ENCODE peak calls at places on chromosomes 4 and X, in ten cellular contexts. O is tibial artery; M is GM12892; Y is GM04504; P is GOT3; N is RKO; K is omental fat pad; X is retina; J is activated CD4-positive, CD25-positive, alpha-beta regulatory T cell treated with anti-CD3 and anti-CD28 coated beads, Interleukin-2, amount 50 U/mL, for 72 hours; I is nephron progenitor cell. Z is an unnamed sample.

GRCh38 chr4:75547647-75548387 is 8.0 kb upstream of the ODAPH start:
- DNase-seq in M (no peak), J (no peak), K (peak), Y (no peak), N (no peak), X (no peak), I (no peak), P (no peak), O (peak), Z (peak)

GRCh38 chr4:184329235-184330007 is 111.7 kb upstream of the ENPP6 start:
- DNase-seq in M (no peak), N (no peak), K (no peak), X (no peak), Y (no peak), I (no peak), P (no peak), O (no peak), J (no peak), Z (no peak)

GRCh38 chrX:18883961-18884765 is 99.8 kb downstream of the PHKA2 start:
- DNase-seq in O (no peak), K (no peak), I (no peak), X (no peak), J (no peak), Y (no peak), M (no peak), N (no peak), P (no peak), Z (no peak)

GRCh38 chrX:96685205-96686099 is 810 bp downstream of the DIAPH2 start:
- DNase-seq in P (no peak), J (peak), M (peak), O (peak), X (peak), Y (no peak), K (peak), N (peak), I (peak), Z (peak)

GRCh38 chrX:21749924-21750323 is 8.0 kb downstream of the SMPX start:
- DNase-seq in N (no peak), X (no peak), P (no peak), J (no peak), Y (no peak), I (no peak), O (no peak), K (no peak), M (no peak), Z (no peak)

GRCh38 chr4:184417802-184418511 is 56.4 kb downstream of the IRF2 start:
- DNase-seq in M (no peak), O (no peak), Y (peak), P (no peak), K (no peak), X (no peak), I (no peak), N (peak), J (no peak), Z (no peak)

GRCh38 chr4:152805818-152806217 is 26.1 kb downstream of the ARFIP1 start:
- DNase-seq in M (no peak), P (no peak), Y (no peak), N (no peak), X (no peak), I (no peak), J (no peak), O (no peak), K (no peak), Z (no peak)

GRCh38 chr4:106993846-106994245 is 42.3 kb downstream of the DKK2 start:
- DNase-seq in Y (no peak), M (no peak), J (no peak), O (no peak), P (no peak), X (no peak), K (no peak), N (no peak), I (no peak), Z (no peak)

GRCh38 chrX:135544338-135544948 is 24.0 kb downstream of the INTS6L start:
- DNase-seq in M (no peak), K (no peak), J (no peak), N (no peak), X (no peak), I (no peak), Y (no peak), O (no peak), P (no peak), Z (no peak)

GRCh38 chr4:152064753-152065152 is 303.9 kb upstream of the GATB start:
- DNase-seq in N (no peak), I (no peak), P (no peak), J (no peak), O (no peak), K (no peak), Y (no peak), M (no peak), X (no peak), Z (no peak)

GRCh38 chr4:176587920-176588319 is 204.8 kb downstream of the VEGFC start:
- DNase-seq in K (no peak), O (no peak), X (no peak), N (no peak), Y (peak), J (no peak), M (no peak), I (no peak), P (no peak), Z (no peak)

GRCh38 chr4:99710020-99710419 is 52.4 kb upstream of the C4orf54 start:
- DNase-seq in J (no peak), N (peak), Y (no peak), M (no peak), P (no peak), K (no peak), X (no peak), I (no peak), O (no peak), Z (no peak)

GRCh38 chr4:169132561-169133305 is 122.7 kb upstream of the CBR4 start:
- DNase-seq in M (no peak), I (no peak), P (no peak), O (no peak), N (no peak), X (no peak), J (no peak), K (no peak), Y (no peak), Z (no peak)

GRCh38 chr4:144782345-144782744 is 136.4 kb downstream of the HHIP start:
- DNase-seq in X (no peak), P (no peak), J (no peak), I (no peak), O (no peak), N (no peak), Y (no peak), K (no peak), M (no peak), Z (no peak)

GRCh38 chr4:23930750-23931488 is 41.1 kb upstream of the PPARGC1A start:
- DNase-seq in K (no peak), I (peak), O (peak), N (no peak), X (peak), P (no peak), M (no peak), J (no peak), Y (no peak), Z (peak)

GRCh38 chr4:88106205-88106604 is 52.2 kb downstream of the ABCG2 start:
- DNase-seq in Y (no peak), P (no peak), O (no peak), M (no peak), I (no peak), N (peak), J (no peak), K (no peak), X (no peak), Z (no peak)

GRCh38 chr4:3340703-3341088 is 47.9 kb downstream of the RGS12 start:
- DNase-seq in Y (no peak), K (no peak), J (no peak), X (no peak), O (no peak), N (no peak), I (no peak), M (no peak), P (no peak), Z (peak)

GRCh38 chrX:15215366-15215765 is 54.5 kb downstream of the ASB9 start:
- DNase-seq in M (no peak), K (no peak), N (no peak), O (no peak), P (no peak), X (peak), I (no peak), Y (no peak), J (no peak), Z (no peak)

GRCh38 chr4:109547394-109547793 is 12.7 kb upstream of the MCUB start:
- DNase-seq in M (no peak), X (no peak), Y (no peak), O (no peak), J (no peak), P (no peak), I (no peak), K (no peak), N (peak), Z (no peak)

GRCh38 chrX:84216406-84216805 is 28.4 kb upstream of the RPS6KA6 start:
- DNase-seq in Y (no peak), K (no peak), I (no peak), J (no peak), M (no peak), O (no peak), N (no peak), P (no peak), X (no peak), Z (no peak)

GRCh38 chr4:16692021-16692420 is 206.4 kb downstream of the LDB2 start:
- DNase-seq in N (no peak), P (no peak), O (no peak), I (no peak), J (no peak), X (no peak), Y (no peak), M (no peak), K (no peak), Z (no peak)

GRCh38 chr4:24894846-24895245 is 18.0 kb downstream of the CCDC149 start:
- DNase-seq in M (no peak), N (no peak), I (no peak), Y (no peak), K (no peak), O (no peak), X (no peak), P (no peak), J (no peak), Z (no peak)

GRCh38 chr4:11719879-11720278 is 291.2 kb upstream of the HS3ST1 start:
- DNase-seq in X (no peak), J (no peak), O (no peak), N (no peak), K (no peak), Y (no peak), I (no peak), M (no peak), P (no peak), Z (no peak)

GRCh38 chrX:48910926-48911406 is 480 bp downstream of the SLC35A2 start:
- DNase-seq in O (no peak), N (no peak), P (no peak), I (no peak), J (no peak), X (no peak), Y (no peak), K (no peak), M (no peak), Z (no peak)

GRCh38 chr4:26896636-26897035 is 36.0 kb downstream of the STIM2 start:
- DNase-seq in N (no peak), Y (no peak), X (no peak), K (no peak), I (no peak), M (no peak), J (no peak), O (no peak), P (no peak), Z (no peak)